ENCODE peak calls at places on chromosome 21, in four cellular contexts. One of them, this sample, is unnamed.

GRCh38 chr21:41953249-41953830 is 478 bp downstream of the C2CD2 start:
- DNase-seq in uterus: peak; percentile 35
- DNase-seq in endodermal cell: peak; percentile 72
- DNase-seq in Peyer's patch: peak; percentile 59
- DNase-seq in this sample: no peak

GRCh38 chr21:38467911-38468310 is 30.4 kb downstream of the ERG start:
- DNase-seq in uterus: no peak
- DNase-seq in endodermal cell: peak; percentile 78
- DNase-seq in Peyer's patch: no peak
- DNase-seq in this sample: no peak

GRCh38 chr21:44966135-44967081 is 26.6 kb downstream of the SLX9 start:
- DNase-seq in uterus: peak; percentile 74
- DNase-seq in endodermal cell: no peak
- DNase-seq in Peyer's patch: no peak
- DNase-seq in this sample: no peak

GRCh38 chr21:45427331-45428271 is 22.6 kb downstream of the COL18A1 start:
- DNase-seq in uterus: peak; percentile 89
- DNase-seq in endodermal cell: peak; percentile 96
- DNase-seq in Peyer's patch: no peak
- DNase-seq in this sample: peak; percentile 96

GRCh38 chr21:46202592-46203202 is 18.4 kb upstream of the SPATC1L start:
- DNase-seq in uterus: no peak
- DNase-seq in endodermal cell: no peak
- DNase-seq in Peyer's patch: peak; percentile 12
- DNase-seq in this sample: no peak

GRCh38 chr21:44761011-44761729 is 40.5 kb downstream of the UBE2G2 start:
- DNase-seq in uterus: no peak
- DNase-seq in endodermal cell: peak; percentile 87
- DNase-seq in Peyer's patch: peak; percentile 66
- DNase-seq in this sample: no peak

GRCh38 chr21:37582613-37583012 is 216.0 kb downstream of the DYRK1A start:
- DNase-seq in uterus: peak; percentile 21
- DNase-seq in endodermal cell: peak; percentile 55
- DNase-seq in Peyer's patch: no peak
- DNase-seq in this sample: peak; percentile 73

GRCh38 chr21:44940116-44940631 is 345 bp downstream of the SLX9 start:
- DNase-seq in uterus: no peak
- DNase-seq in endodermal cell: no peak
- DNase-seq in Peyer's patch: peak; percentile 59
- DNase-seq in this sample: no peak

GRCh38 chr21:38468989-38469388 is 29.3 kb downstream of the ERG start:
- DNase-seq in uterus: no peak
- DNase-seq in endodermal cell: no peak
- DNase-seq in Peyer's patch: no peak
- DNase-seq in this sample: no peak

GRCh38 chr21:16608209-16608830 is 878.5 kb downstream of the USP25 start:
- DNase-seq in uterus: no peak
- DNase-seq in endodermal cell: peak; percentile 50
- DNase-seq in Peyer's patch: no peak
- DNase-seq in this sample: no peak

GRCh38 chr21:44793269-44794030 is 8.2 kb downstream of the UBE2G2 start:
- DNase-seq in uterus: peak; percentile 33
- DNase-seq in endodermal cell: peak; percentile 80
- DNase-seq in Peyer's patch: no peak
- DNase-seq in this sample: peak; percentile 62

GRCh38 chr21:20040768-20041167 is 957.4 kb upstream of the NCAM2 start:
- DNase-seq in uterus: no peak
- DNase-seq in endodermal cell: no peak
- DNase-seq in Peyer's patch: no peak
- DNase-seq in this sample: no peak
- TF ChIP-seq CTCF in uterus: no peak
- TF ChIP-seq CTCF in endodermal cell: peak; percentile 75
- TF ChIP-seq CTCF in Peyer's patch: no peak
- TF ChIP-seq CTCF in this sample: no peak

GRCh38 chr21:43362928-43363314 is 64.0 kb downstream of the SIK1 start:
- DNase-seq in uterus: no peak
- DNase-seq in endodermal cell: no peak
- DNase-seq in Peyer's patch: no peak
- DNase-seq in this sample: peak; percentile 20

GRCh38 chr21:43360441-43361126 is 66.3 kb downstream of the SIK1 start:
- DNase-seq in uterus: no peak
- DNase-seq in endodermal cell: no peak
- DNase-seq in Peyer's patch: no peak
- DNase-seq in this sample: no peak

GRCh38 chr21:43362306-43362927 is 64.5 kb downstream of the SIK1 start:
- DNase-seq in uterus: peak; percentile 42
- DNase-seq in endodermal cell: peak; percentile 71
- DNase-seq in Peyer's patch: peak; percentile 58
- DNase-seq in this sample: peak; percentile 78

GRCh38 chr21:43361493-43362296 is 65.2 kb downstream of the SIK1 start:
- DNase-seq in uterus: no peak
- DNase-seq in endodermal cell: no peak
- DNase-seq in Peyer's patch: no peak
- DNase-seq in this sample: peak; percentile 57

DNA sequence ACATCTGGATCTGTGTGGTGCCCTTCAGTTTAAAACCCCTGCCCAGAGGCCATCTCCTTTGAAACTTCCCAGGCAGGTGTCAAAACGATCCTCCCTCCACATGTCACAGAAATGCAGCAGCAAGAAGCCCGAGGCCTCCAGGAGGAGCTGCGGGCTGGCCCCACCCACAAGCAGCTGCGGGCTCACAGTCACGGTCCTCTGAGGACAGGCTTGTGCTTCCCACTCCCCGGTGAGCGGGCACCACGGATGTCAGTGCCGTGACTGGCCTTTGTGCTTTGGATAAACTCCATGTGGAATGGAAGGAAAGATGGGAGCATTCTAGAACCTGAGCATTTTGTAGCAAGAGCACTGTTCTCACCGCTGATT is 65.8 kb downstream of the SIK1 start:
- DNase-seq in uterus: no peak
- DNase-seq in endodermal cell: peak; percentile 60
- DNase-seq in Peyer's patch: no peak
- DNase-seq in this sample: no peak
- H3K4me3 ChIP-seq in uterus: no peak overlapping the region
- H3K4me3 ChIP-seq in endodermal cell: no peak overlapping the region
- H3K4me3 ChIP-seq in Peyer's patch: no peak overlapping the region
- H3K4me3 ChIP-seq in this sample: no peak overlapping the region

GRCh38 chr21:31684918-31685317 is 25.4 kb downstream of the SOD1 start:
- DNase-seq in uterus: no peak
- DNase-seq in endodermal cell: no peak
- DNase-seq in Peyer's patch: no peak
- DNase-seq in this sample: no peak

GRCh38 chr21:31687108-31687507 is 27.6 kb downstream of the SOD1 start:
- DNase-seq in uterus: no peak
- DNase-seq in endodermal cell: no peak
- DNase-seq in Peyer's patch: no peak
- DNase-seq in this sample: no peak

GRCh38 chr21:31686272-31686913 is 26.9 kb downstream of the SOD1 start:
- DNase-seq in uterus: no peak
- DNase-seq in endodermal cell: no peak
- DNase-seq in Peyer's patch: no peak
- DNase-seq in this sample: no peak

GRCh38 chr21:31682625-31683024 is 23.1 kb downstream of the SOD1 start:
- DNase-seq in uterus: no peak
- DNase-seq in endodermal cell: no peak
- DNase-seq in Peyer's patch: no peak
- DNase-seq in this sample: no peak

GRCh38 chr21:31683029-31683428 is 23.5 kb downstream of the SOD1 start:
- DNase-seq in uterus: no peak
- DNase-seq in endodermal cell: no peak
- DNase-seq in Peyer's patch: no peak
- DNase-seq in this sample: no peak
- TF ChIP-seq CTCF in uterus: no peak
- TF ChIP-seq CTCF in endodermal cell: peak; percentile 53
- TF ChIP-seq CTCF in Peyer's patch: no peak
- TF ChIP-seq CTCF in this sample: no peak

GRCh38 chr21:24781146-24781545 is 826.1 kb downstream of the MRPL39 start:
- DNase-seq in uterus: no peak
- DNase-seq in endodermal cell: no peak
- DNase-seq in Peyer's patch: no peak
- DNase-seq in this sample: no peak
- H3K4me3 ChIP-seq in uterus: no peak overlapping the region
- H3K4me3 ChIP-seq in endodermal cell: no peak overlapping the region
- H3K4me3 ChIP-seq in Peyer's patch: no peak overlapping the region
- H3K4me3 ChIP-seq in this sample: no peak overlapping the region

GRCh38 chr21:20186186-20186585 is 812.0 kb upstream of the NCAM2 start:
- DNase-seq in uterus: no peak
- DNase-seq in endodermal cell: no peak
- DNase-seq in Peyer's patch: no peak
- DNase-seq in this sample: no peak

DNA sequence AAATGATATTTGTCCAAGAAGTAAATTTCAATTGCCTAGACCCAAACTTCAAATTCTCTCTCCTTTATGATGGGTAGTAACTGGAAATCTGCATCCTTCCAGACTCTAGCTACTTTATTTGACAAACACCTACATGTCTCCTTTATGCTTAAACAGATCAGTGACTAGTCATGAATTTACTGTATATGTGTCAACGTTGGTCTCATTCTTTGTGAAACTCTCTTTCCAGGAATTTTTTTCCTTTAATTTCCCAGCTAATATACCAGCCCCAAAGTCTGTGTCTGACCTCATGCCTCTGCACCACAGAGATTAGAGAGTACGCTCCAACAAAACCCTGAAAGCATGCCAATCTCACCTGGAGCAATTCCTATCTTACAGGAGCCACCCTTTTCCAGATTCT is 811.2 kb upstream of the NCAM2 start:
- DNase-seq in uterus: no peak
- DNase-seq in endodermal cell: no peak
- DNase-seq in Peyer's patch: no peak
- DNase-seq in this sample: no peak
- TF ChIP-seq CTCF in uterus: no peak
- TF ChIP-seq CTCF in endodermal cell: no peak
- TF ChIP-seq CTCF in Peyer's patch: no peak
- TF ChIP-seq CTCF in this sample: no peak

GRCh38 chr21:34909492-34910292 is 139.4 kb downstream of the RUNX1 start:
- DNase-seq in uterus: no peak
- DNase-seq in endodermal cell: no peak
- DNase-seq in Peyer's patch: no peak
- DNase-seq in this sample: no peak
- H3K4me3 ChIP-seq in uterus: no peak overlapping the region
- H3K4me3 ChIP-seq in endodermal cell: no peak overlapping the region
- H3K4me3 ChIP-seq in Peyer's patch: no peak overlapping the region
- H3K4me3 ChIP-seq in this sample: no peak overlapping the region

GRCh38 chr21:33479679-33480480 is at the start of gene TMEM50B:
- DNase-seq in uterus: peak; percentile 97
- DNase-seq in endodermal cell: peak; percentile 98
- DNase-seq in Peyer's patch: peak; percentile 100
- DNase-seq in this sample: peak; percentile 96
- TF ChIP-seq CTCF in uterus: peak; percentile 78
- TF ChIP-seq CTCF in endodermal cell: peak; percentile 68
- TF ChIP-seq CTCF in Peyer's patch: peak; percentile 34
- TF ChIP-seq CTCF in this sample: peak; percentile 50

GRCh38 chr21:14922980-14923379 is 141.8 kb downstream of the NRIP1 start:
- DNase-seq in uterus: no peak
- DNase-seq in endodermal cell: no peak
- DNase-seq in Peyer's patch: no peak
- DNase-seq in this sample: no peak
- H3K4me3 ChIP-seq in uterus: no peak overlapping the region
- H3K4me3 ChIP-seq in endodermal cell: no peak overlapping the region
- H3K4me3 ChIP-seq in Peyer's patch: no peak overlapping the region
- H3K4me3 ChIP-seq in this sample: no peak overlapping the region

GRCh38 chr21:36104306-36105300 is 30.3 kb upstream of the CBR3 start:
- DNase-seq in uterus: peak; percentile 55
- DNase-seq in endodermal cell: peak; percentile 74
- DNase-seq in Peyer's patch: peak; percentile 57
- DNase-seq in this sample: peak; percentile 58
- TF ChIP-seq CTCF in uterus: peak; percentile 30
- TF ChIP-seq CTCF in endodermal cell: peak; percentile 80
- TF ChIP-seq CTCF in Peyer's patch: no peak
- TF ChIP-seq CTCF in this sample: peak; percentile 63

DNA sequence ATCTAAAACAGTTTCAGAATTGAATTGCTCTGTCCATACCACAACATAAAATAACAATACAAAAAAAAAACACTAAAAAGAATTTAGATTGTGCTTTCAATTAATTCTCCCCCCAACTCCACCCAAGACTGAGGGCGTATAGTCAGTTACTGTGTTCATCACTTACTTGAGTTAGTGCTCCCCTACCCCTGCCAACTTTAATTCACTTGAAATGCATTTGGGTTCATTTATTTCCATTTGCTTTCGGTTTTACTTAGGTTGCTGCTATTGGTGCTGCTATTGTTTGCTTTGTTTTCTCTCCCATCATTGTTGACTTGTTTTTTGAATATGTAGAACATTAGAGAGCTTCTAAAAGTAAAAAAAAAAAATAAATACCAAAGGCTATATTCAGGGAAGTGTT is 10.7 kb upstream of the CYYR1 start:
- DNase-seq in uterus: no peak
- DNase-seq in endodermal cell: no peak
- DNase-seq in Peyer's patch: no peak
- DNase-seq in this sample: no peak
- H3K4me3 ChIP-seq in uterus: no peak overlapping the region
- H3K4me3 ChIP-seq in endodermal cell: no peak overlapping the region
- H3K4me3 ChIP-seq in Peyer's patch: no peak overlapping the region
- H3K4me3 ChIP-seq in this sample: no peak overlapping the region